ENCODE peak calls at places on chromosomes 4 and X, in seven cellular contexts. K, C, M, R, B, A and X are unnamed samples.

GRCh38 chr4:108742451-108742850 is 20.4 kb downstream of the ETNPPL start:
- DNase-seq in K (no peak), C (no peak), M (no peak), R (no peak), B (no peak), A (no peak), X (no peak)

GRCh38 chrX:108235990-108236389 is 144.4 kb downstream of the ATG4A start:
- DNase-seq in K (no peak), C (no peak), M (no peak), R (no peak), B (no peak), A (no peak), X (no peak)

GRCh38 chrX:50152421-50152820 is 48.4 kb downstream of the AKAP4 start:
- DNase-seq in K (no peak), C (no peak), M (no peak), R (no peak), B (no peak), A (no peak), X (no peak)

GRCh38 chrX:103253608-103254007 is 1.3 kb downstream of the TCEAL8 start:
- DNase-seq in K (no peak), C (no peak), M (no peak), R (no peak), B (no peak), A (no peak), X (no peak)

GRCh38 chrX:74535633-74536141 is 78.7 kb downstream of the RLIM start:
- DNase-seq in K (peak), C (peak), M (peak), R (peak), B (peak), A (peak), X (peak)

GRCh38 chr4:140168474-140168873 is 14.5 kb upstream of the MAML3 start:
- DNase-seq in K (peak), C (no peak), M (no peak), R (no peak), B (no peak), A (no peak), X (no peak)

GRCh38 chr4:140250989-140251552 is 97.1 kb upstream of the MAML3 start:
- DNase-seq in K (no peak), C (no peak), M (no peak), R (no peak), B (no peak), A (no peak), X (no peak)

GRCh38 chrX:134673123-134673522 is 14.9 kb upstream of the PLAC1 start:
- DNase-seq in K (no peak), C (no peak), M (no peak), R (no peak), B (no peak), A (no peak), X (no peak)

GRCh38 chr4:106698621-106699195 is 330.1 kb upstream of the GIMD1 start:
- DNase-seq in K (no peak), C (no peak), M (no peak), R (no peak), B (no peak), A (no peak), X (no peak)

GRCh38 chr4:82994834-82995233 is 15.8 kb downstream of the LIN54 start:
- DNase-seq in K (no peak), C (no peak), M (no peak), R (no peak), B (no peak), A (no peak), X (no peak)

GRCh38 chrX:10158279-10158939 is 1.6 kb downstream of the CLCN4 start:
- DNase-seq in K (no peak), C (peak), M (peak), R (peak), B (peak), A (no peak), X (no peak)

DNA sequence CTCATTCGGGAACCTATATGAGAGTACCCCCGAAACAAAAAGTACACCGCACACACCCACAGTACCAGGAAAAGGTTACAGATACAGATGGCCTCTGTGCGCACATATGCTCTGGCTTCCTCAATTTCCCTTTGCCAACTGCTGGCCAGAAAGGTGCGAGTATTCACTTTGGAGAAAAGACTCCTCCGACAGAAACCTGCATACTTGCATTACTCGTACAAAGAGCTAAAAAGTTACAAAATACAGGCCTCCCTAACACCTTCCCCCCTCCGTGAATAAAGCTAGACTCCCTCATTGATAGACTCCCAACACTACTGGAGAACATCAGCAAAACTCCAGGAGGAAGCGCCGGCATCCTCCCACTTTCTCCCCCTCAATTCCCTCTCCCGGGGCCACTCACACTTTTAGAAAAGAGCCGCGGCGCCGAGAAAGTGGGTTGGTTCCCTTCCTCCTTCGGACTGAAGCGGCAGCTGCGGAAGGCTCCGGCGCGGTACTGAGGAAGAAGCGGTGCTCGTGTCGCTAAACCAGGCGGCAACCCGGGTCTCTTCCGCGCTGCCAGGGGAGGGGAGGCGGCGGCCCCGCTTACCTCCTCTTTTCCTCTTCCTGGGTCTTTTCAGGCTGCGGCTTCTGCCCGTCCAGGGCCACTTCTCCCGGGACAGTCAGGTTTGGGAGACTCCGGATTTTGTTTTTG is 1.2 kb downstream of the FBXW7 start:
- DNase-seq in K (no peak), C (peak), M (peak), R (peak), B (peak), A (peak), X (no peak)
- TF ChIP-seq POLR2A in K (no peak), C (no peak), M (no peak), R (no peak), B (no peak), A (no peak), X (no peak)

DNA sequence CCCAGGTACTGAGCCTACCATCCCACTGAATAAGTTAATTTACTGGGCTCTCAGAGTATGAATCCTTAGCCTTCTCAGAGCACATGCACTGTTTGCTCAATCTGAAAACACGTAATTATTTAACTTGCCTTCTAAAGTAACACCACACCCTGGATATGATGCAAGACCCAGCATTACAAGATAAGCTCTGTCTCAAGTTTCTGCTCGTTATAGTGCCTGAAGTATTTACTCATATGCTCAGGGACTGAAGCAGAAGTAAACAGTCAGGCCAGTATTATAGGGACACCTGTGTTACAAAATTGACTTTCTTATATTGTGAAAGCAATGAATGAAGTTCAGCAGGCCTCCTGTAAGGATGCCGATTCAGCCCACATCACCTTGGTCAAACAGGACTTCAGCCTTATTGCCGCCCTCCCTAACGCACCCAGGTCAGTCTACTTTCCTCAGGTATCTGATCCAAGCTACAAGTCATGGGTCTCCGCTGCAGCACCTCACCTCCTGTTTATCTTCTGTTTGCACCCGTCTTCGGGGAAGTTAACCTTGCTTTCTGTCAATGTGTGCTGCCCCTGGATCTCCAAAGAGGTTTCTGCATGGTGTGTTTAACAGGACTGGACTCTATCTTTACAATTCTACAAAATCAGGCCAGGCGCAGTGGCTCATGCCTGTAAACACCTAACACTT is 42.9 kb upstream of the KLF3 start:
- DNase-seq in K (peak), C (no peak), M (no peak), R (no peak), B (no peak), A (peak), X (no peak)
- TF ChIP-seq POLR2A in K (no peak), C (no peak), M (no peak), R (no peak), B (no peak), A (no peak), X (no peak)

DNA sequence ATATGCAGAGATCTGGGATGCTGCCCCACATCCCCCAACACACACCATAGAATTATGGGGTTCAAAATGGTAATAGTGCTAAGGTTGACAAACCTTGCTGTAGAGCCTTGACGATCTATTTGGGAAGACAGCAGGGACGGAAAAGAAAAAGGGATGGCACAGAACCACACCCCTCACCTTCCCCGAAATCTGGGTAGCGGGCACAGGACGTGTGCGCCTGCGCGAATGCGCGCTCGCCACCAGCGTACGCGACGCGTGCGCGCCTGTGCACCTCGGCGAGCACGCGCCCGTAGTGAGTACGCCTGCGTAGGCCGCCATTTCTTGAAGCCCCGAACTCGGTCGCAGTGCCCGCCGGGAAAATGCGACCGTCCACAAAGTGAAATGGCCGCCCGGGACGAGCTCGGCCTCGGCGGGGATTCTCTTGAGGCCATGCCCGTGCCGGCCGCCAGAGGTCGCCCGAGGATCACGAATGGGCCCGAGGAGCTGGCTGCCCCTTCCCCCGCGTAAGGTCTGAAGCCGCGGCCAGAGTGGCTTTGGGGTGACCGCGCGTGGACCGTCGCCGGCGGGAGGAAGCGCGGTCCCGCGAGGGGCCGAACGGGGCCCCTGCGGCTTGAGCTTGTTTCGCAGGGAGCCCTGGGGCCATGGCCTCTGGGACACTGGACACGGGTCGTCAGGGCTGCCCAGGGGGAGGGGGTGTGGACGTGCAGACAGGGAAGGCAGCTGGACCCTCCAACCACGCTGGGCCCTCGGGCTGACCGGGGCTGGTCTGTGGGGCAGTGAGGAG is 43.7 kb downstream of the ZNF185 start:
- DNase-seq in K (peak), C (peak), M (peak), R (peak), B (peak), A (peak), X (peak)
- TF ChIP-seq POLR2A in K (peak), C (no peak), M (no peak), R (no peak), B (no peak), A (no peak), X (no peak)

GRCh38 chr4:183405371-183405770 is 39.1 kb upstream of the CDKN2AIP start:
- DNase-seq in K (no peak), C (no peak), M (no peak), R (no peak), B (no peak), A (no peak), X (peak)

GRCh38 chr4:183409463-183409862 is 35.0 kb upstream of the CDKN2AIP start:
- DNase-seq in K (no peak), C (no peak), M (no peak), R (no peak), B (no peak), A (no peak), X (peak)

GRCh38 chr4:183407635-183408463 is 36.6 kb upstream of the CDKN2AIP start:
- DNase-seq in K (no peak), C (no peak), M (no peak), R (no peak), B (no peak), A (no peak), X (peak)

GRCh38 chr4:183408791-183409190 is 35.6 kb upstream of the CDKN2AIP start:
- DNase-seq in K (no peak), C (no peak), M (no peak), R (no peak), B (no peak), A (peak), X (peak)

DNA sequence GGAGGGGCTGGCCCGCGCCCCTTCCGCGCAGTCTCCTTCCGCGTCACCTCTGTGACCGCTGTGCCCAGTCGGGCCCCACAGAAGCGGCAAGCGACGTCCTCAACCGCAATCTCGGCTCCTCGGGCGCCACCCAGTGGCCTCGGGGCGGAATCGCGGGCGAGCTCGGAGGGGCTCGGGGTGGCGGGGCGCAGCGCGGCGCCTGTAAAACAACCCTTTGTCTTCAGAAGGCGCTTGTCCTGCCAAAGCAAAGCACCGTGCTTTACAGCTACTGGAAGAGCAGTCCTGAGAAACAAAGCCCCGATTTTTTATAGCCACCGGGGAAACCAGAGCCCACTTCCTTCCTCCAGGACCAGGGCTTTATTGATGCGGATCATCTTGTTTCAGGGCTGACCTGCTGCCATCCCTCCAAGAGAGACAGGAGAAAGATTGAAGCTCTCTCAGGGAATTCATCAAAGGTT is 37.3 kb upstream of the CDKN2AIP start:
- DNase-seq in K (peak), C (peak), M (peak), R (peak), B (peak), A (peak), X (peak)
- TF ChIP-seq POLR2A in K (no peak), C (no peak), M (no peak), R (no peak), B (no peak), A (no peak), X (no peak)